ENCODE peak calls at places on chromosomes 1 and 21, in six cellular contexts. M, B, J, Z, F and X are unnamed samples.

GRCh38 chr1:198970919-198971318 is 332.1 kb downstream of the PTPRC start:
- DNase-seq in M (no peak), B (no peak), J (no peak), Z (no peak), F (no peak), X (peak)

GRCh38 chr1:169003864-169004516 is 102.5 kb upstream of the ATP1B1 start:
- DNase-seq in M (peak), B (no peak), J (no peak), Z (no peak), F (no peak), X (no peak)

GRCh38 chr1:85230305-85230977 is 29.0 kb downstream of the C1orf52 start:
- DNase-seq in M (no peak), B (no peak), J (no peak), Z (no peak), F (no peak), X (no peak)

GRCh38 chr1:114342376-114342775 is 168.6 kb downstream of the TRIM33 start:
- DNase-seq in M (no peak), B (no peak), J (no peak), Z (no peak), F (no peak), X (no peak)

GRCh38 chr1:207752456-207753132 is 740 bp downstream of the CD46 start:
- DNase-seq in M (no peak), B (no peak), J (no peak), Z (no peak), F (peak), X (no peak)

GRCh38 chr1:16727190-16728111 is 12.9 kb upstream of the RNU1-4 start:
- DNase-seq in M (no peak), B (peak), J (no peak), Z (peak), F (no peak), X (no peak)

GRCh38 chr1:113930499-113931161 is 1.5 kb downstream of the HIPK1 start:
- DNase-seq in M (no peak), B (no peak), J (no peak), Z (no peak), F (peak), X (no peak)

GRCh38 chr1:6121651-6122370 is 58.3 kb downstream of the CHD5 start:
- DNase-seq in M (no peak), B (no peak), J (no peak), Z (no peak), F (no peak), X (no peak)

GRCh38 chr1:77438239-77438913 is 156.6 kb downstream of the AK5 start:
- DNase-seq in M (no peak), B (no peak), J (no peak), Z (no peak), F (no peak), X (no peak)

GRCh38 chr1:153610334-153611023 is 2.5 kb downstream of the S100A16 start:
- DNase-seq in M (no peak), B (no peak), J (no peak), Z (no peak), F (no peak), X (no peak)

GRCh38 chr1:12433323-12434053 is 184.5 kb downstream of the DHRS3 start:
- DNase-seq in M (peak), B (peak), J (peak), Z (no peak), F (peak), X (no peak)

GRCh38 chr1:1040004-1040991 is 20.4 kb downstream of the AGRN start:
- DNase-seq in M (peak), B (no peak), J (no peak), Z (peak), F (peak), X (peak)

GRCh38 chr1:230148768-230149469 is 81.9 kb downstream of the GALNT2 start:
- DNase-seq in M (no peak), B (no peak), J (no peak), Z (no peak), F (no peak), X (no peak)

GRCh38 chr1:89310976-89311375 is 38.3 kb upstream of the GBP5 start:
- DNase-seq in M (no peak), B (no peak), J (no peak), Z (no peak), F (no peak), X (no peak)

GRCh38 chr21:34967509-34968289 is 81.4 kb downstream of the RUNX1 start:
- DNase-seq in M (no peak), B (no peak), J (no peak), Z (no peak), F (no peak), X (no peak)

GRCh38 chr1:44903261-44903660 is 60.2 kb upstream of the PTCH2 start:
- DNase-seq in M (no peak), B (no peak), J (no peak), Z (no peak), F (no peak), X (no peak)

GRCh38 chr1:44407430-44408180 is 2.5 kb downstream of the RNF220 start:
- DNase-seq in M (no peak), B (no peak), J (no peak), Z (no peak), F (peak), X (no peak)

GRCh38 chr1:41662061-41662655 is 177.7 kb upstream of the EDN2 start:
- DNase-seq in M (peak), B (no peak), J (no peak), Z (peak), F (peak), X (peak)